ENCODE peak calls at places on chromosomes 5 and 9, in four cellular contexts. K is B cell, I is GM23338, X is CD14-positive monocyte. B is an unnamed sample.

GRCh38 chr9:89755835-89756234 is 151.0 kb downstream of the GADD45G start:
- DNase-seq in X (no peak), K (no peak), I (no peak), B (no peak)

GRCh38 chr5:154945695-154946301 is 4.9 kb downstream of the MRPL22 start:
- DNase-seq in X (no peak), K (no peak), I (peak), B (no peak)

GRCh38 chr9:133250741-133251170 is 24.2 kb downstream of the ABO start:
- DNase-seq in X (no peak), I (no peak), K (no peak), B (no peak)

GRCh38 chr5:132681476-132681831 is 7.7 kb downstream of the IL4 start:
- DNase-seq in I (no peak), K (no peak), X (no peak), B (no peak)

GRCh38 chr9:84652496-84653081 is 16.9 kb upstream of the NTRK2 start:
- DNase-seq in K (no peak), I (no peak), X (no peak), B (no peak)

GRCh38 chr5:124352312-124352711 is 394.1 kb downstream of the ZNF608 start:
- DNase-seq in K (no peak), X (no peak), I (no peak), B (no peak)

GRCh38 chr9:90821697-90822096 is 20.1 kb downstream of the SYK start:
- DNase-seq in X (no peak), K (no peak), I (no peak), B (no peak)

GRCh38 chr5:148808864-148809642 is 17.4 kb upstream of the ADRB2 start:
- DNase-seq in X (peak), I (no peak), K (peak), B (no peak)

GRCh38 chr9:95505676-95506437 is 10.9 kb downstream of the PTCH1 start:
- DNase-seq in K (peak), X (no peak), I (peak), B (no peak)

GRCh38 chr9:3719286-3719685 is 193.5 kb upstream of the RFX3 start:
- DNase-seq in K (no peak), I (no peak), X (no peak), B (no peak)

GRCh38 chr5:158406884-158407790 is 548.2 kb upstream of the CLINT1 start:
- DNase-seq in X (no peak), I (no peak), K (no peak), B (no peak)

GRCh38 chr5:82817897-82818676 is 259.1 kb downstream of the TMEM167A start:
- DNase-seq in I (no peak), X (no peak), K (no peak), B (no peak)

GRCh38 chr9:12272471-12273072 is 420.6 kb upstream of the TYRP1 start:
- DNase-seq in X (no peak), I (no peak), K (no peak), B (no peak)

GRCh38 chr9:37025381-37026084 is 8.5 kb downstream of the PAX5 start:
- DNase-seq in I (peak), K (no peak), X (no peak), B (no peak)

GRCh38 chr5:14505310-14506140 is 76.1 kb upstream of the OTULINL start:
- DNase-seq in K (no peak), X (no peak), I (peak), B (peak)
- TF ChIP-seq CTCF in K (no peak), X (no peak), I (peak), B (peak)

DNA sequence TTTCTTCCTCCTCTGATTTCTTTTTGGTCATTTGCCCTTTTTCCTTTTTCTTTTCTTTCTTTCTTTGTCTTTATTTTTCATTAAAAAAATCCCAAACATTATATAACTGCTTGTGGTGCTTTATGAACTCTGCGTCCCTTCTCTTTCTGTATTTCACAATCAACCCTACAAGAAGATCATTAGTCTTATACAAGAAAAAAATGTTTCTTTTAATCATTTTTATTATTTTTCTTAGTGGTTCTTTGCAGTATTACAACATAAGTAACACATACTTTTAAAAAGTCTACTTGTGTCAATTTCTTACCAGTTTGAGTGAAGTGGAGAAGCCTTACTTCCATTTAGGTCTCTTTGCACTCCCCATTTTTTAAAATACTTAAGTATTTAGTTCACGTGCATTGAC is 212.7 kb upstream of the SMC2 start:
- DNase-seq in X (no peak), I (no peak), K (no peak), B (no peak)
- TF ChIP-seq CTCF in X (no peak), I (no peak), K (no peak), B (peak)

GRCh38 chr9:68708089-68708488 is 3.0 kb downstream of the PIP5K1B start:
- DNase-seq in X (no peak), K (no peak), I (no peak), B (no peak)

GRCh38 chr9:68705636-68706578 is 867 bp downstream of the PIP5K1B start:
- DNase-seq in K (peak), X (peak), I (peak), B (no peak)

GRCh38 chr9:68704804-68705635 is at the start of gene PIP5K1B:
- DNase-seq in I (peak), K (peak), X (peak), B (peak)

GRCh38 chr9:68708513-68708912 is 3.5 kb downstream of the PIP5K1B start:
- DNase-seq in I (no peak), K (peak), X (no peak), B (no peak)

GRCh38 chr9:68706579-68707201 is 1.6 kb downstream of the PIP5K1B start:
- DNase-seq in I (peak), K (peak), X (no peak), B (no peak)
- TF ChIP-seq CTCF in I (no peak), K (no peak), X (no peak), B (no peak)

GRCh38 chr5:78492216-78492615 is 131.8 kb downstream of the SCAMP1 start:
- DNase-seq in I (no peak), K (no peak), X (no peak), B (no peak)
- TF ChIP-seq CTCF in I (no peak), K (no peak), X (no peak), B (no peak)

GRCh38 chr5:58582411-58583393 is at the start of gene RAB3C:
- DNase-seq in X (peak), I (peak), K (peak), B (peak)
- TF ChIP-seq CTCF in X (no peak), I (no peak), K (no peak), B (no peak)

DNA sequence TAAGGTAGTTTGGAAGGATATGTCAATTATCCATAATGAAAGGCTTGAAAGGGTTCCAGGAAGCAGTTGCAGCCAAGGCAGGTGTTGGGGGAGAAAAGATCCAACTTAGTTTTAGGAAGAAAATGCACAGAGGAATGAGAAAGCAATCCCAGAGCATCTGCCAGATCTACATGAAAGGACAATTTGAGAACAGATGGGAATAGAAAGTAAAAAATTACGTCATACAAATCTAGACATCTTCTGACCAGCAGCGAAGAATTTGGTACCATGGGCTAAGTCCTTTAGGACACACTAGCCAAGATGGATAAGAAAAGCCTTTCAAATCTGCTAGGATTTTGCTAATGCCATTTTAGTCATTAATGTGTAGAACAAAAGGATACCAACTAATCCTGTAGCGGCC is 244.1 kb upstream of the PRR16 start:
- DNase-seq in I (no peak), X (no peak), K (no peak), B (no peak)
- TF ChIP-seq CTCF in I (no peak), X (no peak), K (no peak), B (no peak)

GRCh38 chr5:167961731-167962130 is 329.7 kb upstream of the WWC1 start:
- DNase-seq in X (no peak), I (no peak), K (no peak), B (no peak)

GRCh38 chr5:167970002-167970401 is 321.4 kb upstream of the WWC1 start:
- DNase-seq in I (no peak), X (no peak), K (no peak), B (no peak)

GRCh38 chr5:167967494-167968180 is 323.8 kb upstream of the WWC1 start:
- DNase-seq in X (no peak), K (no peak), I (peak), B (no peak)

GRCh38 chr5:167968784-167969183 is 322.7 kb upstream of the WWC1 start:
- DNase-seq in K (no peak), X (no peak), I (no peak), B (no peak)

DNA sequence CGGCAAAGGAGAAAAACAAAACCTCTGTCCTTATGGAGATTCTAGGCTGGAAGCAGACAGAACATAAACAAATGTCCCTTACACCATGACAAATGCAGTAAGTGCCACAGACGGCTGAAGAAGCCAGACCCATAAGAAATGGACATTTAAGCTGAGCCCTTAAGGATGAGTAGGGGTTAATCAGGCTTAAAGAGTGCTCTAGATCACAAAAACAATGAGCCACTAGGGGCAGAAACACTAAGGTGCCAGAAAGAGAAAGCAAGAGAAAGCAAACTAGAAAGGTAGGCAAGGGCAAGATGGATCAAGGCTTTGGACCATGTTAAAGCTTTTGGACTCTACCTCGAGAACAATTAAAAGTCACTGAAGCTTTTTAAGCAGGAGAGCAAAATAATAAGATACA is 326.9 kb upstream of the WWC1 start:
- DNase-seq in X (no peak), K (no peak), I (peak), B (no peak)
- TF ChIP-seq CTCF in X (no peak), K (no peak), I (peak), B (peak)

GRCh38 chr5:137037848-137038247 is 461.3 kb downstream of the SPOCK1 start:
- DNase-seq in X (no peak), K (no peak), I (peak), B (no peak)
- TF ChIP-seq CTCF in X (no peak), K (no peak), I (peak), B (no peak)

GRCh38 chr9:112705773-112706427 is 12.0 kb downstream of the INIP start:
- DNase-seq in X (no peak), K (no peak), I (peak), B (no peak)
- TF ChIP-seq CTCF in X (peak), K (no peak), I (peak), B (peak)

B was measured in chondrocyte.